ENCODE peak calls at places on chromosomes 2 and 18, in eight cellular contexts. H is astrocyte; V is right atrium auricular region; Y is body of pancreas; A is CD8-positive, alpha-beta T cell; O is IMR-90; F is naive thymus-derived CD4-positive, alpha-beta T cell; I is lower lobe of right lung. M is an unnamed sample.

GRCh38 chr18:63924551-63924950 is 16.8 kb downstream of the SERPINB10 start:
- DNase-seq in H (peak; percentile 9), V (no peak), Y (no peak), A (no peak), O (peak; percentile 20), F (no peak), I (no peak), M (no peak)

GRCh38 chr2:216110620-216111019 is 1.5 kb downstream of the XRCC5 start:
- DNase-seq in H (no peak), V (no peak), Y (no peak), A (no peak), O (no peak), F (no peak), I (no peak), M (no peak)

GRCh38 chr2:12931211-12931844 is 214.6 kb downstream of the TRIB2 start:
- DNase-seq in H (peak; percentile 44), V (no peak), Y (peak; percentile 19), A (no peak), O (peak; percentile 63), F (no peak), I (no peak), M (no peak)

GRCh38 chr18:59878644-59879043 is 21.2 kb upstream of the PMAIP1 start:
- DNase-seq in H (peak; percentile 35), V (no peak), Y (no peak), A (no peak), O (peak; percentile 69), F (no peak), I (no peak), M (no peak)

GRCh38 chr2:48747319-48747718 is 8.2 kb downstream of the LHCGR start:
- DNase-seq in H (no peak), V (no peak), Y (no peak), A (no peak), O (no peak), F (no peak), I (no peak), M (no peak)

GRCh38 chr18:12308386-12309100 is 502 bp downstream of the TUBB6 start:
- DNase-seq in H (peak; percentile 75), V (peak; percentile 96), Y (peak; percentile 85), A (no peak), O (peak; percentile 88), F (peak; percentile 28), I (peak; percentile 89), M (no peak)

GRCh38 chr18:76256897-76257500 is 238.0 kb downstream of the ZNF516 start:
- DNase-seq in H (peak; percentile 49), V (no peak), Y (peak; percentile 13), A (no peak), O (peak; percentile 75), F (no peak), I (no peak), M (no peak)

GRCh38 chr2:24969784-24970183 is 2.0 kb downstream of the DNAJC27 start:
- DNase-seq in H (no peak), V (no peak), Y (no peak), A (no peak), O (peak; percentile 51), F (no peak), I (no peak), M (no peak)

GRCh38 chr2:50582164-50582563 is 449.8 kb downstream of the NRXN1 start:
- DNase-seq in H (no peak), V (no peak), Y (peak; percentile 19), A (no peak), O (no peak), F (no peak), I (no peak), M (no peak)

GRCh38 chr2:127525692-127526141 is 572 bp downstream of the IWS1 start:
- DNase-seq in H (peak; percentile 56), V (no peak), Y (peak; percentile 38), A (peak; percentile 16), O (peak; percentile 59), F (no peak), I (no peak), M (no peak)

GRCh38 chr2:30978044-30978443 is 160.2 kb downstream of the GALNT14 start:
- DNase-seq in H (no peak), V (no peak), Y (no peak), A (no peak), O (no peak), F (no peak), I (no peak), M (no peak)

DNA sequence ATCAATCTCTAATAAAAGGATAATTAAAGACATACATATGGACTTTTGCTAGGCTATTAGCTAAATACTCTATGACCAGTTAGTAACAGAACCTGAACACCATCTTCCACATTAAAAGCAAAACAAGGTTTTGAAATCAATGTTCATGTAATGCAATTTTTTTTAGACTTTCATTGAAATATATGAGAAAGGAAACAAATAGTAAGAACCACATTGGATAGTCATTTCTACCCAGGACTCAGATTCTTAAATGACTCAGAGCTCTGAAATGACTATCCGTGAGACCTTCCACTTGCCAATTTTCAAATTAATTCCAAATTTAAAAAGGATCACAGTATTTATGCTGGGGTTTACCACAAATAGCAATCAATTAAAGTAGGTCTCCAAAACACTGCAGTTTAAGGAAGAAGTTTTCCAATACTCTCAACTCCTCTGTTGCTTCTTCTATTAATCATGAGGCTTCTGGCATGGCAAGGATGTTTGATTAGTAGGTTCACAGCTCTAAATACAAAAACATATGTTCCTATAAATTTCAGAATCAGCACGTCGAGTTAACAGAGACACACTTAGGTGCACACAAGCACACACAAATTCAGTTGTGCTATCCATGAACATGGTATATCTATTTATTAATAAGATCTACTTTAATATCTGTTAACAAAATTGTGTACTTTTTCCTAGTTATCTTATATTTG is 841.0 kb downstream of the RNF144A start:
- DNase-seq in H (peak; percentile 4), V (no peak), Y (no peak), A (no peak), O (no peak), F (no peak), I (no peak), M (no peak)
- H3K9me3 ChIP-seq in H (peaks cover 7% of the 10 kb centered on the region), V (peaks cover 49% of the 10 kb centered on the region), Y (no peaks in the 10 kb centered on the region), A (peaks cover 7% of the 10 kb centered on the region), O (peaks cover 6% of the 10 kb centered on the region), F (no peaks in the 10 kb centered on the region), I (peaks cover 9% of the 10 kb centered on the region), M (no peaks in the 10 kb centered on the region)

GRCh38 chr2:196337618-196337953 is 166.2 kb upstream of the STK17B start:
- DNase-seq in H (no peak), V (no peak), Y (no peak), A (no peak), O (no peak), F (no peak), I (no peak), M (no peak)

GRCh38 chr2:196338440-196338839 is 167.1 kb upstream of the STK17B start:
- DNase-seq in H (no peak), V (no peak), Y (no peak), A (no peak), O (no peak), F (no peak), I (no peak), M (no peak)

GRCh38 chr2:196335238-196335637 is 163.9 kb upstream of the STK17B start:
- DNase-seq in H (peak; percentile 87), V (no peak), Y (no peak), A (no peak), O (peak; percentile 94), F (no peak), I (no peak), M (no peak)

GRCh38 chr2:196336206-196336605 is 164.8 kb upstream of the STK17B start:
- DNase-seq in H (peak; percentile 43), V (no peak), Y (no peak), A (no peak), O (peak; percentile 85), F (no peak), I (no peak), M (no peak)

DNA sequence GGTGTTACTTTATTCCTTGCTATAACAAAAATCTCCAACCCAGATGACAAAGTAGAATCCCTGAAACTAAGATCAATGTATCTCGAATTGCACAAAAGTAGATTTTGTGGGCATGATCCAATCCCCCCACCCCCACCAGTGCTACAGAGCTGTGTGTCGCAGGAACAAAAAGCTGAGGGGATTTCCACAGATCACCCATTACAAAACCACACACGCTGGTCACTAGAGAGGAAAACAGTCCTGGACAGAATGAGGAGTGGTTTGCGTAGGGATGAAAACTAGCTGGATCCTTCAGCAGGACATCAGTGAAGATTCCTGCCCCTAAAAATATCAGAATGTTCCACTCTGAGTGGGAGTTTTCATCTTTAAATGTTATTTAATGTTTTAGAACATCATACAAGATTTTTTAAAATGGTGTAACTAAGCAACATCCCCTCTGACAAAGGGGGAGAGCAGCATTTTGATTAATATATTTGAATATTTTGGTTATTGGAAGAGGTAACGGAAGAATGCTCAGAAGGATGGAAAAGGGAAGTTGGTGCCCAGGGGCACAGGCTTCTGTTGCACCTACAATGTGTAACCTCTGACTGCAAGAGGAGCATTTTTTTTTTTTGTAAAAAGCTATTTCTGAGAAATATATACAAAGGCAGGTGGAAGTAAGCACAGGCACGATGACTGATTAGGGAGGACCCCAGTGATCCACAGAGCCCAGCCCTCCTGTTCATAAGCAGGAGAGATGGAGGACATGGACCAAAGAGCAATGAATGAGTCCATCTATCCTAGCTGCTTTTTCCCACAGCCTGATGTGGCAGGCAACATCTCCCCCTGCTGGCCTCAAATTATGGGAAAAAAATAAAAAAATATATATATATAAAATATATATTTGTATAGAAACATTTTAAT is 165.6 kb upstream of the STK17B start:
- DNase-seq in H (no peak), V (no peak), Y (no peak), A (peak; percentile 13), O (peak; percentile 58), F (no peak), I (no peak), M (no peak)
- H3K4me1 ChIP-seq in H (peaks cover 28% of the 10 kb centered on the region), V (peaks cover 7% of the 10 kb centered on the region), Y (no peaks in the 10 kb centered on the region), A (no peaks in the 10 kb centered on the region), O (peaks cover 22% of the 10 kb centered on the region), F (no peaks in the 10 kb centered on the region), I (no peaks in the 10 kb centered on the region), M (no peaks in the 10 kb centered on the region)

DNA sequence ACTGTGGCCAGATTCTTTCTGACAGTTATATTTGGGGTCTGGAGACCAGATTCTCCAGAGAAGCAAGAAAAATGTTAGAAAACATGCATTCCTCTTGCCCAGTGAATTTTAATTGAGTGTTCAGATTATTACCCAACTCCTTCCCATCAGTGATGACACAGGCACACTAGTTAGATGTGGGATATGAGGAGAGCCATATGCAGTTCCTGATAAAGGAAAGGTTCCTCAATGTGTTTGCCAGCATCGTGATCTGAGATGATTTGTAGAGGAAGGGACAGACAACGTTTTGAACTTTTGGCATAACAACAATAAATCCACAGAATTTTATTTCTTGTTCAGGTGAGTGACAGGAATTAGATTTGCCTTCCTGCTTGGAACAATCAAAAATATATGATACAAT is 308.6 kb downstream of the PIEZO2 start:
- DNase-seq in H (no peak), V (no peak), Y (no peak), A (no peak), O (no peak), F (no peak), I (no peak), M (no peak)
- H3K9me3 ChIP-seq in H (no peaks in the 10 kb centered on the region), V (no peaks in the 10 kb centered on the region), Y (no peaks in the 10 kb centered on the region), A (no peaks in the 10 kb centered on the region), O (no peaks in the 10 kb centered on the region), F (no peaks in the 10 kb centered on the region), I (no peaks in the 10 kb centered on the region), M (no peaks in the 10 kb centered on the region)

DNA sequence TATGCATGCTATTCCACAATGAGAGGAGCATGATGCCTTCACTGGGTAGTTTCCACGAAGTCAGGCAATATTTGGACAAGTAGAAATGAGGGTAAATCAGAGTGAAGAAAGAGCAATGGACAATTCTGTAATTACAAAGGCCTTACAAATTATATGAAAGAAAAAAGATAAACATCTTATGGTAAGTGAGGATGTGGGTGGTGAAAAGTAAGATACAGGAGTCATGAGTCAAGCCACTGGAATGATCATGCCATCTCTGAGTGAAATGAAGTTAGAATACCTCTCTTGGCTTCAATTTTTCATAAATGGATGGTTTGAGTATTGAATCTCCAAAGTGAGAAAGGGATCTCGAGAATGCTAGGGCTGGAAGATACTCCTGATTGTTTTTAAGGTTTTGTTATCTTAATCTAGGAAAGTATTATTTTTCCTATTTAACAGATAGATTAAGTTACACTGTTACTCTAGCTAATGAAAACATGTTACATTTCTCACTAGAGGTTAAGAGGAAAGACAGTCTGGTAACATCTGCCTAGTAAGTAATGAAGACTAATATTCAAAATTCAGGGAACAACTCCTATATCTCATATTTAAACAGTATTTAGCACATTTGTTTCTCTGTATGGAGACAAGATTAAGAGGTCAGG is 2.1 kb downstream of the GALNT3 start:
- DNase-seq in H (peak; percentile 78), V (no peak), Y (no peak), A (no peak), O (peak; percentile 45), F (no peak), I (no peak), M (no peak)
- H3K4me1 ChIP-seq in H (peaks cover 27% of the 10 kb centered on the region), V (peaks cover 19% of the 10 kb centered on the region), Y (peaks cover 48% of the 10 kb centered on the region), A (peaks cover 8% of the 10 kb centered on the region), O (peaks cover 5% of the 10 kb centered on the region), F (no peaks in the 10 kb centered on the region), I (peaks cover 22% of the 10 kb centered on the region), M (peaks cover 4% of the 10 kb centered on the region)

M was measured in CD8-positive, alpha-beta memory T cell.